ENCODE peak calls at places on chromosomes 12 and 14, in four cellular contexts. Q, M, X and Z are unnamed samples.

GRCh38 chr14:54893151-54893760 is 9.4 kb downstream of the GCH1 start:
- DNase-seq in Q (peak; percentile 68), M (peak; percentile 39), X (peak; percentile 36), Z (peak; percentile 21)

GRCh38 chr12:28177461-28177860 is 12.8 kb upstream of the CCDC91 start:
- DNase-seq in Q (no peak), M (no peak), X (no peak), Z (no peak)

GRCh38 chr12:88172844-88173407 is 30.8 kb downstream of the TMTC3 start:
- DNase-seq in Q (peak; percentile 7), M (no peak), X (no peak), Z (no peak)

GRCh38 chr14:91021115-91021514 is 39.3 kb downstream of the RPS6KA5 start:
- DNase-seq in Q (no peak), M (no peak), X (no peak), Z (no peak)

GRCh38 chr12:120466560-120467315 is 2.8 kb downstream of the SRSF9 start:
- DNase-seq in Q (no peak), M (peak; percentile 78), X (no peak), Z (peak; percentile 64)

GRCh38 chr12:96402061-96402460 is 1.8 kb upstream of the CDK17 start:
- DNase-seq in Q (no peak), M (no peak), X (no peak), Z (no peak)

GRCh38 chr12:85963322-85963721 is 89.2 kb downstream of the NTS start:
- DNase-seq in Q (no peak), M (no peak), X (no peak), Z (no peak)

GRCh38 chr14:63524537-63525155 is 18.5 kb downstream of the PPP2R5E start:
- DNase-seq in Q (no peak), M (no peak), X (no peak), Z (no peak)

GRCh38 chr12:105322070-105322469 is 8.4 kb upstream of the C12orf75 start:
- DNase-seq in Q (no peak), M (no peak), X (no peak), Z (no peak)

GRCh38 chr12:102757874-102758244 is 159.2 kb downstream of the PAH start:
- DNase-seq in Q (no peak), M (no peak), X (no peak), Z (no peak)

GRCh38 chr12:6049992-6050391 is 74.5 kb downstream of the VWF start:
- DNase-seq in Q (no peak), M (no peak), X (no peak), Z (peak; percentile 78)

GRCh38 chr14:72883963-72884362 is 9.9 kb downstream of the DPF3 start:
- DNase-seq in Q (no peak), M (peak; percentile 64), X (no peak), Z (no peak)

GRCh38 chr12:57560516-57560915 is 10.7 kb downstream of the KIF5A start:
- DNase-seq in Q (no peak), M (no peak), X (no peak), Z (no peak)

GRCh38 chr14:63174760-63175191 is 29.5 kb upstream of the RHOJ start:
- DNase-seq in Q (peak; percentile 53), M (peak; percentile 48), X (peak; percentile 34), Z (peak; percentile 23)

GRCh38 chr14:70651522-70651921 is 9.8 kb downstream of the TTC9 start:
- DNase-seq in Q (no peak), M (no peak), X (no peak), Z (no peak)
- H3K27ac ChIP-seq in Q (no peak overlapping the region), M (no peak overlapping the region), X (no peak overlapping the region), Z (no peak overlapping the region)

GRCh38 chr12:100987552-100988277 is 193.1 kb downstream of the ANO4 start:
- DNase-seq in Q (peak; percentile 14), M (peak; percentile 40), X (peak; percentile 11), Z (peak; percentile 53)
- TF ChIP-seq CTCF in Q (no peak), M (no peak), X (peak; percentile 66), Z (peak; percentile 75)

GRCh38 chr12:7144414-7145120 is 14.4 kb downstream of the CLSTN3 start:
- DNase-seq in Q (peak; percentile 50), M (no peak), X (no peak), Z (no peak)
- H3K27ac ChIP-seq in Q (no peak overlapping the region), M (no peak overlapping the region), X (no peak overlapping the region), Z (no peak overlapping the region)

DNA sequence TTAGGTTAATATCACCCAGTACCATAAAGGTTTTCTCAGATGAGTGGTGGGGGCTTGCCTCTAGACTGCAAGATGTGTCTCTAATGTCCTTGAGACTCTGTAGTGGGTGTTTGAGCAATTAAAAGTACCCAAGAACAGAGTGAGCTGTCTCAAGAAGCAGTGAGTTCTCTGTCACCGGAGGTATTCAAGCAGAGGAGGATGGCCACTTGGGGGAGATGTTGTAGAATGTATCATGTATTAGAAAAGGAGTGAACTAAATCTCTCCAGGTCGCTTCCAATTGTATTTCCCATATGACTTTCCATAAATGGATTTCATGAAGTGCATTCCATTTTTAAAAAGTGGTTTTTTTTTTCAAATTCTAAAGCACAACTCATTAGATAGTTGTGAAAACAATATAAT is 35.0 kb downstream of the SLC17A8 start:
- DNase-seq in Q (no peak), M (no peak), X (no peak), Z (no peak)
- TF ChIP-seq CTCF in Q (no peak), M (no peak), X (no peak), Z (no peak)

GRCh38 chr12:124018526-124018925 is 45.5 kb downstream of the ZNF664 start:
- DNase-seq in Q (no peak), M (no peak), X (no peak), Z (no peak)

GRCh38 chr12:124021025-124021406 is 48.0 kb downstream of the ZNF664 start:
- DNase-seq in Q (no peak), M (no peak), X (no peak), Z (no peak)

GRCh38 chr12:124022161-124022560 is 49.1 kb downstream of the ZNF664 start:
- DNase-seq in Q (no peak), M (no peak), X (no peak), Z (no peak)

GRCh38 chr12:124020398-124021024 is 47.5 kb downstream of the ZNF664 start:
- DNase-seq in Q (no peak), M (no peak), X (no peak), Z (no peak)

DNA sequence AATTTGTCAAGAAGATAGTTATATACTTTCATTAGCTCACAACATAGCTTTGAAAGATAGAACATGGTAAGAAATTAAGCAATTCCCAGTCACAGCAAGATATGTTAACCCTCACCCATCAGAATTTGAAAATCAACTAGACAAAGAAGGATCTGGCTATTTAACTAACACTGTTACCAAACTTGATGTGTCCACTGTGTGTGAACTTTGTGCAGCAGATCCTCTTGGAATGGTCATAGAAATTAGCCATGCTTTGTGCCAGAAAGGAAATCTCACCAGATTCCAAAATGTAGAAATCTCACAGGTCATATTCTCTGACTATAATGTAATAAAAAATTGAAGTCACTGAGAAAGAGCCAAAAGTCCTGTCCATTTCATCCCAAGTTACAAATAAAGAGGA is 46.1 kb downstream of the ZNF664 start:
- DNase-seq in Q (no peak), M (no peak), X (no peak), Z (no peak)
- H3K27ac ChIP-seq in Q (no peak overlapping the region), M (no peak overlapping the region), X (no peak overlapping the region), Z (no peak overlapping the region)

DNA sequence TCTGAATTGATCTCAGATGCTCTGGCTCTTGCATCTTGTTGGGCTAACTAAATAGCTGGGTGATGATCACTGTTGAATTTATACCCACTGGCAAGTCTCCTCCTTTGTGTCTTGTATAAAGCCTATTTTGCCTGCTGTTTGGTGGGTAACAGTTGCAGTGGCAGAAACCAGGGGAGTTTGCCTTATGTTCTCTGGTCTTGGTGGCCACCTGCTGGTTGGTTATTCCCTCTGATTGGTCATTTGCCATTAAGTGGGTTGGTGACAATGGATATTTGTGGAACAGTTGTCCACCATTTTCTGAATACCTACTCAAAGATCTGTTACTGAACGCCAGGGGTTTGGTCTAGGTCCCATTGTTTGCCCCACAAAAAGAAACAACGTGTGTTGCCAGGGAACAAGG is 52.1 kb downstream of the AVPR1A start:
- DNase-seq in Q (no peak), M (no peak), X (no peak), Z (peak; percentile 55)
- TF ChIP-seq CTCF in Q (no peak), M (no peak), X (no peak), Z (peak; percentile 68)

DNA sequence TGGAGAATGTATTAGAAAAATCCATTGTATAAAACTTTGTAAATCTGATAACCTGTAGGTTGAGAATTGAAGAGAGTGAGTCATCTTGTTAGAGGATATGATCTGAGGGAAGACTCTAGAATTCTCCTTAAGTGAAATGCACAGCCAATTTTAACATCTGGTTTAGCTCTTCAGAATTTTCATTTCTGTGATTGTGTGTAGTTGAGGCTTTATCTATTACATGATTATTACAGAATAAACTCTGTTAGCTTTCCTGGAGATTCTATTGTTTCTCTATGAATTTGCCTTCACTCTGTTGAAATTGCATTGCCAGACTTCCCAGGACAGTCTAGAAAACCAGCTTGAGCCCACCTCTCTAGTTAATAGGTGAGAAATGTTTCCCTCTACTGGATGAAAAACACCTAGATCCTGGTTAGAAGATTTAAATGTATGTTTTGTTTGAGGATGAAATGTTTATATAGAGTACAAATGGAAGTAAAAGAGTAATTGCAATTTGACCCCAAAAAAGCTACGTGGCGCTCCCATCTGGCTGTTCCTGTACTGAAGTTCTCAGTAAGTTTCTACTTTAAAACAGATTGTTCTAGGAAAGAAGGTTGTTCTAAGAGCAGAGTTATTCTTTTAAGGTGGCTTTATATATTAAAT is 2.9 kb downstream of the NUDT4 start:
- DNase-seq in Q (peak; percentile 52), M (no peak), X (no peak), Z (no peak)
- H3K27ac ChIP-seq in Q (no peak overlapping the region), M (no peak overlapping the region), X (peak overlapping the region; percentile 75), Z (no peak overlapping the region)